ENCODE peak calls at places on chromosomes 4 and X, in five cellular contexts. Q is H4, W is GM12865, D is posterior cingulate gyrus, K is GM18507. M is an unnamed sample.

GRCh38 chrX:125132274-125132673 is 187.4 kb upstream of the TEX13C start:
- DNase-seq in W (peak), K (no peak), D (no peak), Q (peak), M (no peak)

GRCh38 chrX:107871136-107871535 is 45.5 kb downstream of the MID2 start:
- DNase-seq in K (no peak), Q (no peak), W (no peak), D (no peak), M (no peak)

GRCh38 chr4:88452941-88453340 is 4.0 kb upstream of the HERC5 start:
- DNase-seq in W (no peak), K (no peak), D (no peak), Q (no peak), M (no peak)

GRCh38 chrX:40176256-40176978 is 78.7 kb upstream of the BCOR start:
- DNase-seq in Q (no peak), W (peak), D (peak), K (no peak), M (peak)

GRCh38 chr4:119100640-119101039 is 35.0 kb upstream of the MYOZ2 start:
- DNase-seq in D (no peak), K (no peak), Q (no peak), W (no peak), M (no peak)

GRCh38 chrX:39157796-39158195 is 356.5 kb downstream of the MID1IP1 start:
- DNase-seq in D (no peak), W (no peak), Q (peak), K (no peak), M (no peak)

GRCh38 chrX:71103110-71103983 is 3.2 kb downstream of the CXorf65 start:
- DNase-seq in K (no peak), Q (no peak), D (no peak), W (peak), M (no peak)

GRCh38 chr4:5722328-5722727 is 11.3 kb downstream of the EVC start:
- DNase-seq in W (no peak), Q (no peak), D (no peak), K (no peak), M (no peak)

GRCh38 chr4:138677651-138678202 is 337.9 kb upstream of the NOCT start:
- DNase-seq in W (peak), Q (no peak), D (no peak), K (no peak), M (no peak)

GRCh38 chrX:21934414-21934813 is 6.1 kb upstream of the SMS start:
- DNase-seq in K (no peak), Q (no peak), D (no peak), W (no peak), M (no peak)

GRCh38 chrX:68837119-68837518 is 8.3 kb downstream of the EFNB1 start:
- DNase-seq in Q (no peak), K (no peak), W (no peak), D (no peak), M (no peak)

GRCh38 chrX:41541381-41541780 is 94.2 kb downstream of the NYX start:
- DNase-seq in Q (no peak), K (no peak), W (no peak), D (no peak), M (no peak)

GRCh38 chrX:38768079-38768478 is 33.2 kb upstream of the MID1IP1 start:
- DNase-seq in W (peak), K (no peak), D (no peak), Q (peak), M (no peak)